ENCODE peak calls at places on chromosomes 11 and 22, in six cellular contexts. M is fibroblast of lung, P is PC-3, Z is astrocyte of the cerebellum, F is choroid plexus epithelial cell, N is B cell. D is an unnamed sample.

GRCh38 chr11:118485273-118485672 is 42.0 kb upstream of the TTC36 start:
- DNase-seq in M (no peak), P (peak; percentile 11), Z (no peak), F (peak; percentile 8), N (no peak), D (no peak)

GRCh38 chr11:27028653-27029052 is 12.0 kb upstream of the BBOX1 start:
- DNase-seq in M (peak; percentile 37), P (no peak), Z (no peak), F (no peak), N (no peak), D (no peak)

GRCh38 chr22:23070418-23071162 is at the start of gene GNAZ:
- DNase-seq in M (peak; percentile 10), P (no peak), Z (no peak), F (peak; percentile 6), N (peak; percentile 74), D (peak; percentile 15)

GRCh38 chr11:110337570-110338193 is 41.3 kb upstream of the RDX start:
- DNase-seq in M (peak; percentile 38), P (peak; percentile 87), Z (no peak), F (peak; percentile 47), N (no peak), D (peak; percentile 79)

GRCh38 chr11:28529540-28530410 is 421.6 kb downstream of the METTL15 start:
- DNase-seq in M (peak; percentile 65), P (peak; percentile 83), Z (peak; percentile 68), F (peak; percentile 91), N (peak; percentile 4), D (no peak)

GRCh38 chr22:38453065-38453672 is 1.8 kb downstream of the KCNJ4 start:
- DNase-seq in M (no peak), P (no peak), Z (no peak), F (no peak), N (no peak), D (no peak)

GRCh38 chr11:111301004-111301839 is 2.9 kb downstream of the POU2AF3 start:
- DNase-seq in M (no peak), P (no peak), Z (no peak), F (no peak), N (no peak), D (no peak)

GRCh38 chr11:22725079-22725478 is 58.7 kb downstream of the GAS2 start:
- DNase-seq in M (peak; percentile 42), P (no peak), Z (no peak), F (peak; percentile 12), N (no peak), D (no peak)

GRCh38 chr22:29393019-29393608 is 4.7 kb upstream of the AP1B1 start:
- DNase-seq in M (no peak), P (no peak), Z (no peak), F (no peak), N (no peak), D (no peak)

GRCh38 chr11:76207642-76208378 is 1.5 kb upstream of the WNT11 start:
- DNase-seq in M (peak; percentile 65), P (peak; percentile 93), Z (peak; percentile 49), F (peak; percentile 80), N (peak; percentile 91), D (peak; percentile 80)

GRCh38 chr11:76835928-76836612 is 24.6 kb upstream of the ACER3 start:
- DNase-seq in M (peak; percentile 67), P (peak; percentile 94), Z (peak; percentile 87), F (peak; percentile 44), N (no peak), D (no peak)

GRCh38 chr22:43375951-43376455 is 32.8 kb upstream of the SCUBE1 start:
- DNase-seq in M (peak; percentile 79), P (no peak), Z (no peak), F (peak; percentile 53), N (no peak), D (no peak)

GRCh38 chr11:12168114-12168513 is 57.7 kb downstream of the MICAL2 start:
- DNase-seq in M (no peak), P (no peak), Z (no peak), F (no peak), N (no peak), D (no peak)

DNA sequence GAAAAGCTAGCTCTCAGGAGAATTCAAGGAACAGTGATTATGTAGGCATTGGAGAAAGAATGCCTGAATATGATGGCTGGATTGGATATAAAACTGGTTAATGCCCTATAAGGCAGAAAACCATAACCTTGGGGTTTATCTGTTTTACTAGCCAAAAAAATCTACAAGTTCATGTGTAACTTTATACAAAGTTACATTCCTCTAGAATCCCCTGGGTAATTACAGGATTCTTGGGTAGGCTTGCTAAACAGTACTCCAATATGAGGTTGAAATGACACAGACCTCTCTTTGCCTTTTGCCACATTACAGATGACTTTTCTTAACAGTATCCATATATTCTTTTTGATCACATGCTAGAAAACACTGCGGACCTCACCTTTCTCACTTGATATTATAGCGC is 26.0 kb downstream of the TSPAN18 start:
- DNase-seq in M (no peak), P (no peak), Z (no peak), F (no peak), N (no peak), D (no peak)
- TF ChIP-seq CTCF in M (no peak), P (no peak), Z (no peak), F (no peak), N (no peak), D (no peak)

GRCh38 chr22:50342651-50343540 is at the start of gene PPP6R2:
- DNase-seq in M (peak; percentile 60), P (peak; percentile 64), Z (no peak), F (peak; percentile 76), N (peak; percentile 92), D (peak; percentile 88)
- TF ChIP-seq CTCF in M (no peak), P (peak; percentile 14), Z (no peak), F (no peak), N (peak; percentile 55), D (peak; percentile 46)

GRCh38 chr11:20759541-20759940 is 90.2 kb downstream of the NELL1 start:
- DNase-seq in M (no peak), P (no peak), Z (no peak), F (no peak), N (no peak), D (no peak)
- TF ChIP-seq CTCF in M (no peak), P (no peak), Z (no peak), F (no peak), N (no peak), D (no peak)

GRCh38 chr22:20020533-20021195 is at the start of gene TANGO2:
- DNase-seq in M (peak; percentile 83), P (peak; percentile 91), Z (peak; percentile 56), F (peak; percentile 89), N (peak; percentile 99), D (peak; percentile 91)
- TF ChIP-seq CTCF in M (no peak), P (no peak), Z (no peak), F (no peak), N (no peak), D (no peak)

GRCh38 chr11:69354545-69354897 is 60.6 kb downstream of the MYEOV start:
- DNase-seq in M (no peak), P (no peak), Z (no peak), F (no peak), N (no peak), D (no peak)

GRCh38 chr11:69352181-69352580 is 58.2 kb downstream of the MYEOV start:
- DNase-seq in M (peak; percentile 51), P (no peak), Z (no peak), F (no peak), N (no peak), D (no peak)

GRCh38 chr11:69352715-69353325 is 58.9 kb downstream of the MYEOV start:
- DNase-seq in M (peak; percentile 98), P (peak; percentile 96), Z (no peak), F (peak; percentile 94), N (no peak), D (peak; percentile 77)

GRCh38 chr11:69355346-69355940 is 61.5 kb downstream of the MYEOV start:
- DNase-seq in M (no peak), P (no peak), Z (no peak), F (no peak), N (no peak), D (no peak)

GRCh38 chr11:69353696-69354544 is 60.0 kb downstream of the MYEOV start:
- DNase-seq in M (no peak), P (no peak), Z (no peak), F (peak; percentile 74), N (no peak), D (no peak)
- TF ChIP-seq CTCF in M (no peak), P (no peak), Z (no peak), F (peak; percentile 32), N (no peak), D (no peak)

GRCh38 chr11:68019486-68019885 is 9.4 kb downstream of the ALDH3B1 start:
- DNase-seq in M (no peak), P (no peak), Z (no peak), F (no peak), N (no peak), D (no peak)

GRCh38 chr11:68022531-68022930 is 8.0 kb upstream of the NDUFS8 start:
- DNase-seq in M (no peak), P (no peak), Z (no peak), F (no peak), N (no peak), D (no peak)

GRCh38 chr11:68021167-68021787 is 9.2 kb upstream of the NDUFS8 start:
- DNase-seq in M (no peak), P (peak; percentile 71), Z (no peak), F (no peak), N (no peak), D (no peak)

GRCh38 chr11:68018730-68019190 is 8.6 kb downstream of the ALDH3B1 start:
- DNase-seq in M (no peak), P (no peak), Z (no peak), F (no peak), N (no peak), D (no peak)

DNA sequence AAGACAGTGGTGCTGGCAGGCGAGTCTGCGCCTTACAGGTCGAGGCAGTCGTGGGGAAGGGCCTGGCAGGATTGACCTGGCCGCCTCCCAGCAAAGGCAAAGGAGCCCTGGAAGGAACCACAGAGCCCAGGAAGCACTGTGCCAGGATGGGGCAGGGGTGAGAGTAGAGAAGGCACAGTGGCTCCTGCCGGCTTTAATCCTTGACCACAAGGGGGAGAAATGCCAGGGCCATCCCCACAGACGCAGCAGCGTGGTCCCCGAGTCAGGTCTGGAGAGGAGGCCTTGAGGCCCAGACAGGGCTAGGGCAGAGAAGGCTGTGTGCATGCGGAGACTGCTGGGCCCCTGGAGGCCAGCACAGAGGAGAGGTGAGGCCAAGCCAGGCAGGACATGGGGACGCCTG is 9.9 kb upstream of the NDUFS8 start:
- DNase-seq in M (no peak), P (peak; percentile 65), Z (no peak), F (peak; percentile 51), N (no peak), D (no peak)
- TF ChIP-seq CTCF in M (peak; percentile 54), P (peak; percentile 54), Z (peak; percentile 59), F (peak; percentile 63), N (no peak), D (no peak)

DNA sequence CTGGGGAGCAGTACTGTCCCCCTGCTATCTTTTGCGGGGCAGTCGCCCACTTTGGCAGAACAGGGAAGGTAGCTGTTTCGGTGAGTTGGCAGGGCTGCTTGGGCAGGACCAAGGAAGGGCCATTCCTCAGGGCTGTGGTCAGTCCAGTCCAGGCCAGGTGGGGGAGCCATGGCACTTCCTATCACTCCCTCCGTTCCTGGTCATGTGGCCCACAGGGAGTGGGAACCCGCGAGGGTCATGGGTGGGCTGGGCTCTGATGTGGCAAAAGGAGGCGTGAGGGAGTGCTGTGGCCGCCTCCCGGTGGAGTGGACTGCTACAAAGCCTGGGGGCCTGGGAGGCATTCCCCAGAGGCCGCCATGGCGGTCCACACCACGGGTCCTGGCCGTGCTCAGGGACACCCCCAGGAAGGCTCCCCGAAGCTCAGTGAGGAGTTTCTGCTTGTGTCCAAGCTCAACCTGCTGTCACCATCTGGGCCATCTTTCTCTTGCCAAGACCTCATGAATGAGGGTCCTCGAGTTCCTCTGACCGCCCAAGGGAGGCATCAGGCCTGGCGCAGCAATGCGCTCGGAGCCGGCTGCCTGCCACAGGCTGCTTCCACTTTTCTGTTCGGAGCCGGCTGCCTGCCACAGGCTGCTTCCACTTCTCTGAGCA is 11.9 kb downstream of the CHID1 start:
- DNase-seq in M (peak; percentile 10), P (no peak), Z (no peak), F (peak; percentile 47), N (no peak), D (no peak)
- TF ChIP-seq CTCF in M (peak; percentile 19), P (no peak), Z (peak; percentile 25), F (peak; percentile 52), N (no peak), D (no peak)

D was measured in activated CD8-positive, alpha-beta T cell treated with anti-CD3 and anti-CD28 coated beads for 36 hours.